ENCODE peak calls at places on chromosomes 4 and X, in four cellular contexts. R, K, E and P are unnamed samples.
A peak's percentile ranks its signal among the peaks of the same experiment; 100 is the strongest.

GRCh38 chr4:56637791-56638190 is 43.3 kb downstream of the HOPX start:
- DNase-seq in R (no peak), K (no peak), E (no peak), P (no peak)

GRCh38 chr4:14752341-14753046 is 249.8 kb upstream of the CPEB2 start:
- DNase-seq in R (no peak), K (no peak), E (no peak), P (no peak)

GRCh38 chr4:122863626-122864025 is 37.0 kb downstream of the FGF2 start:
- DNase-seq in R (no peak), K (no peak), E (no peak), P (no peak)

GRCh38 chr4:143473334-143474126 is 40.0 kb upstream of the SMARCA5 start:
- DNase-seq in R (no peak), K (peak; percentile 17), E (no peak), P (no peak)

GRCh38 chr4:180377741-180378140 is 1865.5 kb upstream of the TENM3 start:
- DNase-seq in R (no peak), K (no peak), E (no peak), P (no peak)

GRCh38 chr4:156294577-156294976 is 340.9 kb upstream of the CTSO start:
- DNase-seq in R (no peak), K (peak; percentile 35), E (no peak), P (peak; percentile 31)

GRCh38 chrX:27555514-27555913 is 34.6 kb upstream of the DCAF8L2 start:
- DNase-seq in R (no peak), K (peak; percentile 41), E (no peak), P (peak; percentile 35)

GRCh38 chr4:137660211-137660610 is 127.9 kb upstream of the PCDH18 start:
- DNase-seq in R (no peak), K (no peak), E (no peak), P (no peak)

GRCh38 chrX:70454441-70455365 is 10.1 kb downstream of the DLG3 start:
- DNase-seq in R (peak; percentile 92), K (peak; percentile 84), E (no peak), P (peak; percentile 79)

GRCh38 chrX:69815063-69815462 is 199.2 kb downstream of the EDA start:
- DNase-seq in R (no peak), K (no peak), E (no peak), P (no peak)

GRCh38 chrX:132292753-132293152 is 73.5 kb upstream of the RAP2C start:
- DNase-seq in R (peak; percentile 35), K (peak; percentile 57), E (peak; percentile 19), P (peak; percentile 78)

GRCh38 chrX:78375894-78376293 is 48.5 kb upstream of the CYSLTR1 start:
- DNase-seq in R (no peak), K (no peak), E (no peak), P (no peak)

GRCh38 chrX:39582091-39582490 is 515.7 kb downstream of the BCOR start:
- DNase-seq in R (no peak), K (no peak), E (no peak), P (no peak)

GRCh38 chrX:13345037-13345436 is 25.2 kb upstream of the ATXN3L start:
- DNase-seq in R (no peak), K (no peak), E (peak; percentile 34), P (no peak)

GRCh38 chrX:152901816-152902501 is 4.1 kb downstream of the ZNF185 start:
- DNase-seq in R (no peak), K (no peak), E (no peak), P (no peak)

GRCh38 chrX:152903589-152903988 is 5.7 kb downstream of the ZNF185 start:
- DNase-seq in R (no peak), K (no peak), E (no peak), P (no peak)

GRCh38 chrX:152902502-152902820 is 4.6 kb downstream of the ZNF185 start:
- DNase-seq in R (no peak), K (no peak), E (no peak), P (no peak)

GRCh38 chrX:152905081-152905420 is 7.2 kb downstream of the ZNF185 start:
- DNase-seq in R (no peak), K (no peak), E (no peak), P (no peak)

GRCh38 chrX:152904151-152905080 is 6.5 kb downstream of the ZNF185 start:
- DNase-seq in R (peak; percentile 77), K (no peak), E (no peak), P (peak; percentile 88)
- TF ChIP-seq TARDBP in R (no peak), K (no peak), E (no peak), P (no peak)

GRCh38 chrX:31353095-31353494 is 281.3 kb upstream of the FTHL17 start:
- DNase-seq in R (no peak), K (no peak), E (no peak), P (no peak)
- TF ChIP-seq FOXK2 in R (no peak), K (no peak), E (no peak), P (no peak)

DNA sequence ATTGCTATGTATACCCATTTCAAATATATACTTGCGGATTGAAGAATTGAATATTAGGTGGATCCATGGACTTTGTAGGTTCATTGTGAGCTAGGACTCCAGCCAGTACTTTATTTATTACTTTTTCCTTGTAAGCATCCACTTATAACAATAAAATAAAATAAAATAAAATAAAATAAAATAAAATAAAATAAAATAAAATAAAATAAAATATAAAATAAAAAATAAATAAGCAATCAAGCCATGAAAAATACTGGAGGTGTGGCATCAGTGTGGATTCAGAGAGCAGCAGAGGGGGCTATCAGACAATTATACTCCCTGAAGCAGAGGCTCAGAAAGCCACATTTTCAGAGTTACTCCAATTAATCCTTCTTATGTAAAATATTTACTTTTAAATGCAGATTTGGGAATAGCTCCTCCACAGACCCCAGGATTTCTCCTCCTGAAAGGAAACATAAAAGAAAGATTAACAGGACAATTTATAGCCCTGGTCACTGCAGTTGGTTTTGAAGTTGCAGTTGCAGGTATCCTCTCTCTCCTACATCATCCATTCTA is 2025.1 kb upstream of the IGFBP7 start:
- DNase-seq in R (no peak), K (no peak), E (no peak), P (no peak)
- TF ChIP-seq TARDBP in R (no peak), K (no peak), E (no peak), P (no peak)

GRCh38 chrX:116417214-116417613 is 19.2 kb upstream of the SLC6A14 start:
- DNase-seq in R (no peak), K (no peak), E (no peak), P (no peak)
- TF ChIP-seq FOXK2 in R (no peak), K (no peak), E (no peak), P (no peak)

DNA sequence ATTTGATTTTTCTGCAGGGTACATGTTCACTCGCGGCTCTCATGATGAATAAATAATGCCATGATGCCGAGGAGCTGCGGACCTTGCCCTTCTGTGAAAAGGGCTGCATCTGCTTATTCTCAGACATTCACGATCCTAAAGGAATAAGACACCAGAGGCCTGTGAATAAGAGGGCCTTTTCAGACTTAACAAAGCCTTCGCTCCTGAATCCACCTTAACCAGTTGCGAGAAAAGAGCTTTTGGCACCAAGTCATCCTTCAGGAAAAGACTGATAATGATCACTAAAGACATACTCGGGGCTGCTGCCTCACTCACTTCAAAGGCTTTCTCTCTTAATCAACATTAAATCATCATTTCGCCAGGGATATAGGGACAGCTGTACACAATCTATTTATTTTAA is 147.5 kb downstream of the FBXO8 start:
- DNase-seq in R (no peak), K (no peak), E (no peak), P (no peak)
- TF ChIP-seq TARDBP in R (no peak), K (no peak), E (no peak), P (no peak)

GRCh38 chrX:124493984-124494383 is 147.6 kb downstream of the SH2D1A start:
- DNase-seq in R (no peak), K (no peak), E (no peak), P (no peak)

GRCh38 chrX:124488412-124489161 is 142.2 kb downstream of the SH2D1A start:
- DNase-seq in R (no peak), K (no peak), E (peak; percentile 32), P (no peak)
- TF ChIP-seq FOXK2 in R (no peak), K (no peak), E (no peak), P (no peak)

DNA sequence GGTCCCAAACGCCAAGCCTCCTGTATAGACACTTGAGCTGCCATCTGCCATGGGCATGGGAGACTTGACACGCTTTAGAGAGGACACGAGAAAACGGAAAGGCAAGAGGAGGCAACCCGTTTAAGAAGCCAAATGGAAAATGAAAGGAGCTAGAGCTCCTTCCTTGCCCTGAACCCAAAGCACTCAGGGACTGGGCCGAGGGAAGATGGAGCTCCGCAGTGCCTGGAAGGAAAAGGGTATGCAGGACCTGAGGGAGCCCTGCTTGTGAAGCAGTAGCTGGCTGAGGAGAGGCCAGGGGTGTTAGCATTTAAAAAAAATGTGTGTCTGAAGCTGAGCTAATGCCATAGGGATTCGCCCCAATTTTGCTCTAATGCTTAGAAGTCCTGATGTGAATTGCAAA is 15.1 kb downstream of the MCF2 start:
- DNase-seq in R (no peak), K (no peak), E (no peak), P (no peak)
- TF ChIP-seq TARDBP in R (no peak), K (no peak), E (no peak), P (no peak)

DNA sequence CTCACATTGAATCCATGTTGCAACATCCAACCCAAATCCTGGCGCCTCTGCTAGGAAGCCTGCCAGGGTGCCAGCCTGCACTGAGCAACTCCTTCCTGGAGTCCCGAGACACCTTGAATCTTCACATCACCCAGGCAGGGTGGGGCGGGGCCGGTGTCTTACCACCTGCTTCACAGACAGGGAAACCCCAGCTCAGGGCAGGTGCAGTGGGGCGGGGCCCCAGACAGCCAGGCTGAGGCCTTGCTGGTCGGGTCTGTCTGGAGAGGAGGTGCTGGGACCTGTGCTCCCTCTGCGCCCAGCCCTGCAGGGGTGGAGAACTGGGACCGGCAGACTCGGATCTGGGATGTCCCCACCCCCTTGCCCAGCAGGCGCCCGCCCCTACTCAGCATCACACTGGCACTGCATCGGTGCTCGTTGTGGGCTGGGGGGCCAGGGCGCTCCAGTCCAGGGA is 31.5 kb upstream of the HTRA3 start:
- DNase-seq in R (no peak), K (no peak), E (no peak), P (no peak)
- TF ChIP-seq FOXK2 in R (no peak), K (no peak), E (no peak), P (no peak)